ENCODE peak calls at places on chromosomes 7 and 10, in nine cellular contexts. T, H, Z, D, R, S, K, A and N are unnamed samples.

GRCh38 chr10:112289373-112290053 is 6.3 kb downstream of the TECTB start:
- DNase-seq in S (no peak), R (no peak), D (no peak), K (no peak), H (no peak), Z (no peak), T (no peak), A (no peak), N (no peak)

GRCh38 chr7:22150221-22150620 is 204.5 kb upstream of the CDCA7L start:
- DNase-seq in S (peak), H (no peak), T (no peak), K (no peak), Z (no peak), D (no peak), R (no peak), A (no peak), N (no peak)

GRCh38 chr10:117373848-117374505 is 1.3 kb downstream of the PDZD8 start:
- DNase-seq in Z (peak), H (no peak), A (no peak), S (peak), K (peak), D (peak), R (peak), T (peak), N (peak)

GRCh38 chr7:43649755-43650274 is 66.9 kb downstream of the STK17A start:
- DNase-seq in S (no peak), R (no peak), K (no peak), H (no peak), D (peak), Z (peak), T (peak), A (no peak), N (peak)

GRCh38 chr10:102669206-102670064 is 25.2 kb downstream of the TRIM8 start:
- DNase-seq in S (peak), H (peak), D (no peak), T (peak), A (no peak), Z (no peak), R (no peak), K (peak), N (no peak)

GRCh38 chr7:128103498-128104108 is 72.4 kb upstream of the LRRC4 start:
- DNase-seq in Z (no peak), A (no peak), T (peak), R (no peak), S (peak), H (peak), K (no peak), D (peak), N (peak)

GRCh38 chr10:22894714-22895113 is 33.1 kb upstream of the ARMC3 start:
- DNase-seq in S (no peak), D (no peak), R (no peak), A (no peak), Z (no peak), K (no peak), T (peak), H (no peak), N (no peak)

GRCh38 chr7:4682621-4683042 is 537 bp downstream of the FOXK1 start:
- DNase-seq in K (peak), Z (no peak), D (peak), S (no peak), A (no peak), T (peak), H (no peak), R (no peak), N (peak)

GRCh38 chr7:131859162-131859821 is 302.9 kb upstream of the PODXL start:
- DNase-seq in R (peak), S (peak), T (peak), H (peak), D (peak), Z (peak), K (peak), A (peak), N (peak)

GRCh38 chr10:103678104-103678526 is 177.3 kb downstream of the SH3PXD2A start:
- DNase-seq in Z (no peak), S (peak), H (no peak), K (no peak), D (peak), R (peak), A (no peak), T (peak), N (peak)

GRCh38 chr10:13448216-13448615 is 80.6 kb downstream of the BEND7 start:
- DNase-seq in H (no peak), S (peak), K (no peak), A (no peak), T (no peak), Z (no peak), D (no peak), R (no peak), N (no peak)

GRCh38 chr10:13674645-13675588 is 88.2 kb downstream of the PRPF18 start:
- DNase-seq in K (no peak), S (no peak), R (no peak), A (no peak), Z (no peak), T (no peak), H (no peak), D (no peak), N (no peak)

GRCh38 chr10:7397049-7397448 is 13.8 kb downstream of the SFMBT2 start:
- DNase-seq in Z (no peak), D (peak), T (no peak), H (no peak), S (peak), R (no peak), A (no peak), K (no peak), N (peak)

GRCh38 chr10:73628405-73628804 is 12.9 kb downstream of the MYOZ1 start:
- DNase-seq in Z (no peak), T (no peak), S (no peak), A (no peak), D (no peak), K (no peak), R (no peak), H (no peak), N (no peak)

GRCh38 chr7:102938679-102939078 is 25.9 kb downstream of the LRRC17 start:
- DNase-seq in Z (no peak), T (no peak), S (no peak), A (no peak), R (no peak), D (no peak), K (no peak), H (no peak), N (no peak)

GRCh38 chr7:24346716-24347115 is 62.7 kb downstream of the NPY start:
- DNase-seq in T (no peak), D (no peak), H (no peak), S (no peak), R (no peak), K (no peak), Z (no peak), A (no peak), N (no peak)

GRCh38 chr7:77393261-77393660 is 22.9 kb downstream of the GSAP start:
- DNase-seq in R (no peak), K (peak), A (peak), H (no peak), Z (no peak), T (no peak), S (peak), D (peak), N (peak)

GRCh38 chr10:61904711-61905445 is 3.4 kb downstream of the ARID5B start:
- DNase-seq in Z (peak), D (peak), R (no peak), T (peak), K (no peak), S (peak), H (peak), A (no peak), N (peak)

GRCh38 chr7:2621061-2621828 is 10.5 kb upstream of the TTYH3 start:
- DNase-seq in A (no peak), K (no peak), Z (no peak), H (no peak), R (no peak), T (peak), S (peak), D (no peak), N (no peak)

GRCh38 chr10:125159486-125159931 is 854 bp downstream of the CTBP2 start:
- DNase-seq in H (no peak), Z (no peak), T (no peak), D (no peak), S (no peak), A (no peak), R (no peak), K (peak), N (no peak)

GRCh38 chr7:101018271-101019167 is 1.4 kb upstream of the MUC17 start:
- DNase-seq in S (no peak), R (no peak), A (no peak), T (no peak), H (no peak), D (peak), Z (no peak), K (no peak), N (peak)

GRCh38 chr7:69768986-69769595 is 170.8 kb downstream of the AUTS2 start:
- DNase-seq in T (no peak), D (no peak), H (no peak), Z (peak), A (no peak), R (no peak), S (peak), K (no peak), N (no peak)

GRCh38 chr7:140018125-140019043 is 44.4 kb downstream of the PARP12 start:
- DNase-seq in R (no peak), T (no peak), H (no peak), K (no peak), S (no peak), D (no peak), A (no peak), Z (no peak), N (no peak)

GRCh38 chr10:51369903-51370302 is 295.6 kb downstream of the PRKG1 start:
- DNase-seq in R (no peak), K (peak), Z (no peak), H (no peak), A (peak), S (peak), D (no peak), T (peak), N (no peak)

GRCh38 chr10:71029411-71029881 is 141.1 kb upstream of the PCBD1 start:
- DNase-seq in A (no peak), T (no peak), D (no peak), S (no peak), K (no peak), H (no peak), R (no peak), Z (no peak), N (no peak)

GRCh38 chr7:107180378-107180777 is 11.6 kb downstream of the HBP1 start:
- DNase-seq in R (no peak), A (no peak), D (peak), Z (peak), K (no peak), H (peak), S (peak), T (peak), N (peak)

GRCh38 chr10:79446451-79447020 is 1.1 kb upstream of the ZCCHC24 start:
- DNase-seq in S (peak), Z (no peak), R (no peak), K (no peak), T (peak), A (no peak), D (peak), H (no peak), N (peak)

GRCh38 chr10:12130237-12130872 is 878 bp downstream of the SEC61A2 start:
- DNase-seq in K (peak), D (peak), Z (peak), S (peak), H (peak), T (peak), R (peak), A (peak), N (peak)